ENCODE peak calls at places on chromosome 9, in ten cellular contexts. One of them, this sample, is unnamed.
A peak's percentile ranks its signal among the peaks of the same experiment; 100 is the strongest.

GRCh38 chr9:133278161-133279131 is 3.4 kb upstream of the ABO start:
- DNase-seq in iPS-NIHi11: no peak
- DNase-seq in stimulated activated naive CD8-positive, alpha-beta T cell treated with anti-CD3 and anti-CD28 coated beads, Interleukin-15, Interleukin-2, amounts not matched to agents 100 U/mL and 50 U/mL, for 24 hours: no peak
- DNase-seq in effector CD4-positive, alpha-beta T cell: no peak
- DNase-seq in AG04450: no peak
- DNase-seq in hippocampal formation: no peak
- DNase-seq in stimulated activated CD4-positive, alpha-beta T cell treated with anti-CD3 and anti-CD28 coated beads, Interleukin-4, amount 100 ng/mL, for 1 hour: no peak
- DNase-seq in PC-9: no peak
- DNase-seq in dermis blood vessel endothelial cell: no peak
- DNase-seq in uterus: no peak
- DNase-seq in this sample: no peak

GRCh38 chr9:124840300-124840833 is 12.9 kb upstream of the WDR38 start:
- DNase-seq in stimulated activated naive CD8-positive, alpha-beta T cell treated with anti-CD3 and anti-CD28 coated beads, Interleukin-15, Interleukin-2, amounts not matched to agents 100 U/mL and 50 U/mL, for 24 hours: no peak
- DNase-seq in uterus: no peak
- DNase-seq in AG04450: no peak
- DNase-seq in hippocampal formation: no peak
- DNase-seq in dermis blood vessel endothelial cell: peak; percentile 47
- DNase-seq in PC-9: no peak
- DNase-seq in iPS-NIHi11: peak; percentile 58
- DNase-seq in effector CD4-positive, alpha-beta T cell: no peak
- DNase-seq in stimulated activated CD4-positive, alpha-beta T cell treated with anti-CD3 and anti-CD28 coated beads, Interleukin-4, amount 100 ng/mL, for 1 hour: no peak
- DNase-seq in this sample: no peak

GRCh38 chr9:116271991-116272390 is 118.4 kb downstream of the PAPPA start:
- DNase-seq in hippocampal formation: no peak
- DNase-seq in uterus: no peak
- DNase-seq in effector CD4-positive, alpha-beta T cell: no peak
- DNase-seq in stimulated activated naive CD8-positive, alpha-beta T cell treated with anti-CD3 and anti-CD28 coated beads, Interleukin-15, Interleukin-2, amounts not matched to agents 100 U/mL and 50 U/mL, for 24 hours: no peak
- DNase-seq in AG04450: no peak
- DNase-seq in dermis blood vessel endothelial cell: no peak
- DNase-seq in stimulated activated CD4-positive, alpha-beta T cell treated with anti-CD3 and anti-CD28 coated beads, Interleukin-4, amount 100 ng/mL, for 1 hour: no peak
- DNase-seq in iPS-NIHi11: peak; percentile 82
- DNase-seq in PC-9: no peak
- DNase-seq in this sample: no peak

GRCh38 chr9:128009639-128010038 is 28.9 kb upstream of the EEIG1 start:
- DNase-seq in iPS-NIHi11: no peak
- DNase-seq in hippocampal formation: no peak
- DNase-seq in AG04450: no peak
- DNase-seq in PC-9: no peak
- DNase-seq in stimulated activated CD4-positive, alpha-beta T cell treated with anti-CD3 and anti-CD28 coated beads, Interleukin-4, amount 100 ng/mL, for 1 hour: no peak
- DNase-seq in stimulated activated naive CD8-positive, alpha-beta T cell treated with anti-CD3 and anti-CD28 coated beads, Interleukin-15, Interleukin-2, amounts not matched to agents 100 U/mL and 50 U/mL, for 24 hours: no peak
- DNase-seq in dermis blood vessel endothelial cell: no peak
- DNase-seq in effector CD4-positive, alpha-beta T cell: no peak
- DNase-seq in uterus: no peak
- DNase-seq in this sample: no peak

GRCh38 chr9:136794281-136795026 is 1.7 kb upstream of the CCDC183 start:
- DNase-seq in PC-9: no peak
- DNase-seq in iPS-NIHi11: no peak
- DNase-seq in hippocampal formation: no peak
- DNase-seq in AG04450: no peak
- DNase-seq in effector CD4-positive, alpha-beta T cell: no peak
- DNase-seq in stimulated activated CD4-positive, alpha-beta T cell treated with anti-CD3 and anti-CD28 coated beads, Interleukin-4, amount 100 ng/mL, for 1 hour: no peak
- DNase-seq in dermis blood vessel endothelial cell: no peak
- DNase-seq in stimulated activated naive CD8-positive, alpha-beta T cell treated with anti-CD3 and anti-CD28 coated beads, Interleukin-15, Interleukin-2, amounts not matched to agents 100 U/mL and 50 U/mL, for 24 hours: no peak
- DNase-seq in uterus: no peak
- DNase-seq in this sample: no peak

GRCh38 chr9:113309204-113309813 is 6.1 kb upstream of the RNF183 start:
- DNase-seq in iPS-NIHi11: peak; percentile 36
- DNase-seq in hippocampal formation: peak; percentile 54
- DNase-seq in uterus: no peak
- DNase-seq in dermis blood vessel endothelial cell: peak; percentile 71
- DNase-seq in stimulated activated naive CD8-positive, alpha-beta T cell treated with anti-CD3 and anti-CD28 coated beads, Interleukin-15, Interleukin-2, amounts not matched to agents 100 U/mL and 50 U/mL, for 24 hours: no peak
- DNase-seq in effector CD4-positive, alpha-beta T cell: no peak
- DNase-seq in stimulated activated CD4-positive, alpha-beta T cell treated with anti-CD3 and anti-CD28 coated beads, Interleukin-4, amount 100 ng/mL, for 1 hour: no peak
- DNase-seq in PC-9: peak; percentile 17
- DNase-seq in AG04450: peak; percentile 10
- DNase-seq in this sample: peak; percentile 42

GRCh38 chr9:131404581-131404980 is 10.7 kb downstream of the PRRC2B start:
- DNase-seq in effector CD4-positive, alpha-beta T cell: no peak
- DNase-seq in stimulated activated CD4-positive, alpha-beta T cell treated with anti-CD3 and anti-CD28 coated beads, Interleukin-4, amount 100 ng/mL, for 1 hour: no peak
- DNase-seq in AG04450: no peak
- DNase-seq in iPS-NIHi11: no peak
- DNase-seq in uterus: no peak
- DNase-seq in hippocampal formation: no peak
- DNase-seq in PC-9: no peak
- DNase-seq in dermis blood vessel endothelial cell: no peak
- DNase-seq in stimulated activated naive CD8-positive, alpha-beta T cell treated with anti-CD3 and anti-CD28 coated beads, Interleukin-15, Interleukin-2, amounts not matched to agents 100 U/mL and 50 U/mL, for 24 hours: no peak
- DNase-seq in this sample: no peak

GRCh38 chr9:18490591-18491370 is 16.8 kb downstream of the ADAMTSL1 start:
- DNase-seq in PC-9: peak; percentile 8
- DNase-seq in stimulated activated naive CD8-positive, alpha-beta T cell treated with anti-CD3 and anti-CD28 coated beads, Interleukin-15, Interleukin-2, amounts not matched to agents 100 U/mL and 50 U/mL, for 24 hours: no peak
- DNase-seq in effector CD4-positive, alpha-beta T cell: no peak
- DNase-seq in AG04450: peak; percentile 96
- DNase-seq in uterus: peak; percentile 77
- DNase-seq in dermis blood vessel endothelial cell: peak; percentile 96
- DNase-seq in stimulated activated CD4-positive, alpha-beta T cell treated with anti-CD3 and anti-CD28 coated beads, Interleukin-4, amount 100 ng/mL, for 1 hour: no peak
- DNase-seq in hippocampal formation: no peak
- DNase-seq in iPS-NIHi11: no peak
- DNase-seq in this sample: no peak

GRCh38 chr9:106862946-106863740 is at the start of gene ZNF462:
- DNase-seq in iPS-NIHi11: peak; percentile 50
- DNase-seq in effector CD4-positive, alpha-beta T cell: no peak
- DNase-seq in AG04450: no peak
- DNase-seq in uterus: peak; percentile 73
- DNase-seq in PC-9: peak; percentile 26
- DNase-seq in stimulated activated CD4-positive, alpha-beta T cell treated with anti-CD3 and anti-CD28 coated beads, Interleukin-4, amount 100 ng/mL, for 1 hour: no peak
- DNase-seq in hippocampal formation: peak; percentile 71
- DNase-seq in stimulated activated naive CD8-positive, alpha-beta T cell treated with anti-CD3 and anti-CD28 coated beads, Interleukin-15, Interleukin-2, amounts not matched to agents 100 U/mL and 50 U/mL, for 24 hours: no peak
- DNase-seq in dermis blood vessel endothelial cell: peak; percentile 51
- DNase-seq in this sample: peak; percentile 82

GRCh38 chr9:135960328-135961276 is 571 bp downstream of the UBAC1 start:
- DNase-seq in dermis blood vessel endothelial cell: peak; percentile 36
- DNase-seq in AG04450: no peak
- DNase-seq in iPS-NIHi11: peak; percentile 69
- DNase-seq in stimulated activated CD4-positive, alpha-beta T cell treated with anti-CD3 and anti-CD28 coated beads, Interleukin-4, amount 100 ng/mL, for 1 hour: no peak
- DNase-seq in uterus: no peak
- DNase-seq in effector CD4-positive, alpha-beta T cell: no peak
- DNase-seq in stimulated activated naive CD8-positive, alpha-beta T cell treated with anti-CD3 and anti-CD28 coated beads, Interleukin-15, Interleukin-2, amounts not matched to agents 100 U/mL and 50 U/mL, for 24 hours: no peak
- DNase-seq in hippocampal formation: no peak
- DNase-seq in PC-9: no peak
- DNase-seq in this sample: no peak

GRCh38 chr9:134602547-134603362 is 38.8 kb upstream of the COL5A1 start:
- DNase-seq in dermis blood vessel endothelial cell: peak; percentile 62
- DNase-seq in iPS-NIHi11: no peak
- DNase-seq in AG04450: peak; percentile 94
- DNase-seq in stimulated activated naive CD8-positive, alpha-beta T cell treated with anti-CD3 and anti-CD28 coated beads, Interleukin-15, Interleukin-2, amounts not matched to agents 100 U/mL and 50 U/mL, for 24 hours: no peak
- DNase-seq in uterus: peak; percentile 80
- DNase-seq in stimulated activated CD4-positive, alpha-beta T cell treated with anti-CD3 and anti-CD28 coated beads, Interleukin-4, amount 100 ng/mL, for 1 hour: no peak
- DNase-seq in PC-9: peak; percentile 95
- DNase-seq in hippocampal formation: no peak
- DNase-seq in effector CD4-positive, alpha-beta T cell: no peak
- DNase-seq in this sample: no peak

GRCh38 chr9:131951905-131952304 is 127.8 kb downstream of the MED27 start:
- DNase-seq in PC-9: no peak
- DNase-seq in hippocampal formation: peak; percentile 65
- DNase-seq in effector CD4-positive, alpha-beta T cell: no peak
- DNase-seq in iPS-NIHi11: no peak
- DNase-seq in AG04450: no peak
- DNase-seq in uterus: no peak
- DNase-seq in stimulated activated CD4-positive, alpha-beta T cell treated with anti-CD3 and anti-CD28 coated beads, Interleukin-4, amount 100 ng/mL, for 1 hour: no peak
- DNase-seq in dermis blood vessel endothelial cell: peak; percentile 54
- DNase-seq in stimulated activated naive CD8-positive, alpha-beta T cell treated with anti-CD3 and anti-CD28 coated beads, Interleukin-15, Interleukin-2, amounts not matched to agents 100 U/mL and 50 U/mL, for 24 hours: no peak
- DNase-seq in this sample: peak; percentile 62

GRCh38 chr9:1042466-1042865 is 7.7 kb upstream of the DMRT2 start:
- DNase-seq in effector CD4-positive, alpha-beta T cell: no peak
- DNase-seq in iPS-NIHi11: peak; percentile 86
- DNase-seq in dermis blood vessel endothelial cell: peak; percentile 11
- DNase-seq in uterus: no peak
- DNase-seq in stimulated activated naive CD8-positive, alpha-beta T cell treated with anti-CD3 and anti-CD28 coated beads, Interleukin-15, Interleukin-2, amounts not matched to agents 100 U/mL and 50 U/mL, for 24 hours: peak; percentile 53
- DNase-seq in stimulated activated CD4-positive, alpha-beta T cell treated with anti-CD3 and anti-CD28 coated beads, Interleukin-4, amount 100 ng/mL, for 1 hour: peak; percentile 35
- DNase-seq in AG04450: no peak
- DNase-seq in PC-9: no peak
- DNase-seq in hippocampal formation: no peak
- DNase-seq in this sample: no peak